ENCODE peak calls at places on chromosomes 2 and 18, in six cellular contexts. One of them, this sample, is unnamed.
A peak's percentile ranks its signal among the peaks of the same experiment; 100 is the strongest.

GRCh38 chr2:231556981-231557380 is 26.7 kb upstream of the NMUR1 start:
- DNase-seq in CD8-positive, alpha-beta T cell: no peak
- DNase-seq in epithelial cell of esophagus: no peak
- DNase-seq in astrocyte: no peak
- DNase-seq in HCT116: no peak
- DNase-seq in Panc1: no peak
- DNase-seq in this sample: no peak

GRCh38 chr2:132936791-132937190 is 266.8 kb upstream of the LYPD1 start:
- DNase-seq in HCT116: no peak
- DNase-seq in CD8-positive, alpha-beta T cell: no peak
- DNase-seq in epithelial cell of esophagus: no peak
- DNase-seq in astrocyte: no peak
- DNase-seq in Panc1: no peak
- DNase-seq in this sample: no peak

GRCh38 chr2:101432411-101433181 is 42.3 kb downstream of the RFX8 start:
- DNase-seq in HCT116: no peak
- DNase-seq in epithelial cell of esophagus: no peak
- DNase-seq in Panc1: no peak
- DNase-seq in astrocyte: peak; percentile 59
- DNase-seq in CD8-positive, alpha-beta T cell: no peak
- DNase-seq in this sample: peak; percentile 37

GRCh38 chr2:182587831-182588230 is 128.2 kb upstream of the DNAJC10 start:
- DNase-seq in HCT116: no peak
- DNase-seq in epithelial cell of esophagus: peak; percentile 36
- DNase-seq in astrocyte: peak; percentile 97
- DNase-seq in CD8-positive, alpha-beta T cell: no peak
- DNase-seq in Panc1: no peak
- DNase-seq in this sample: peak; percentile 84

GRCh38 chr2:191486584-191487320 is 191.2 kb upstream of the NABP1 start:
- DNase-seq in CD8-positive, alpha-beta T cell: no peak
- DNase-seq in HCT116: peak; percentile 84
- DNase-seq in Panc1: peak; percentile 39
- DNase-seq in epithelial cell of esophagus: peak; percentile 96
- DNase-seq in astrocyte: peak; percentile 100
- DNase-seq in this sample: peak; percentile 89

GRCh38 chr2:96907405-96908041 is 37.6 kb upstream of the SEMA4C start:
- DNase-seq in epithelial cell of esophagus: no peak
- DNase-seq in CD8-positive, alpha-beta T cell: no peak
- DNase-seq in astrocyte: peak; percentile 57
- DNase-seq in Panc1: no peak
- DNase-seq in HCT116: no peak
- DNase-seq in this sample: peak; percentile 28

GRCh38 chr18:67938691-67939090 is 422.2 kb upstream of the DSEL start:
- DNase-seq in epithelial cell of esophagus: no peak
- DNase-seq in CD8-positive, alpha-beta T cell: no peak
- DNase-seq in Panc1: no peak
- DNase-seq in HCT116: no peak
- DNase-seq in astrocyte: no peak
- DNase-seq in this sample: peak; percentile 7

GRCh38 chr2:222532315-222532714 is 108.0 kb downstream of the SGPP2 start:
- DNase-seq in astrocyte: no peak
- DNase-seq in epithelial cell of esophagus: peak; percentile 94
- DNase-seq in CD8-positive, alpha-beta T cell: no peak
- DNase-seq in Panc1: no peak
- DNase-seq in HCT116: no peak
- DNase-seq in this sample: no peak

GRCh38 chr18:2448565-2449151 is 122.6 kb downstream of the METTL4 start:
- DNase-seq in Panc1: no peak
- DNase-seq in astrocyte: no peak
- DNase-seq in CD8-positive, alpha-beta T cell: no peak
- DNase-seq in epithelial cell of esophagus: no peak
- DNase-seq in HCT116: no peak
- DNase-seq in this sample: peak; percentile 95

GRCh38 chr2:70360661-70361316 is 58.9 kb upstream of the FAM136A start:
- DNase-seq in astrocyte: no peak
- DNase-seq in Panc1: no peak
- DNase-seq in epithelial cell of esophagus: peak; percentile 54
- DNase-seq in HCT116: peak; percentile 58
- DNase-seq in CD8-positive, alpha-beta T cell: no peak
- DNase-seq in this sample: no peak

GRCh38 chr2:85756195-85756594 is 2.4 kb downstream of the ATOH8 start:
- DNase-seq in Panc1: no peak
- DNase-seq in astrocyte: no peak
- DNase-seq in CD8-positive, alpha-beta T cell: no peak
- DNase-seq in epithelial cell of esophagus: no peak
- DNase-seq in HCT116: no peak
- DNase-seq in this sample: no peak

GRCh38 chr2:214069254-214069653 is 341.6 kb upstream of the VWC2L start:
- DNase-seq in CD8-positive, alpha-beta T cell: no peak
- DNase-seq in Panc1: peak; percentile 87
- DNase-seq in HCT116: peak; percentile 83
- DNase-seq in astrocyte: peak; percentile 93
- DNase-seq in epithelial cell of esophagus: peak; percentile 91
- DNase-seq in this sample: peak; percentile 83

GRCh38 chr2:79887747-79888374 is 375.0 kb downstream of the CTNNA2 start:
- DNase-seq in astrocyte: peak; percentile 33
- DNase-seq in CD8-positive, alpha-beta T cell: no peak
- DNase-seq in HCT116: peak; percentile 31
- DNase-seq in Panc1: peak; percentile 39
- DNase-seq in epithelial cell of esophagus: peak; percentile 71
- DNase-seq in this sample: peak; percentile 75

GRCh38 chr2:233275223-233275622 is 23.8 kb downstream of the ATG16L1 start:
- DNase-seq in Panc1: no peak
- DNase-seq in astrocyte: no peak
- DNase-seq in HCT116: no peak
- DNase-seq in epithelial cell of esophagus: no peak
- DNase-seq in CD8-positive, alpha-beta T cell: no peak
- DNase-seq in this sample: no peak

GRCh38 chr18:53941601-53942335 is 282.7 kb downstream of the MBD2 start:
- DNase-seq in Panc1: no peak
- DNase-seq in CD8-positive, alpha-beta T cell: no peak
- DNase-seq in astrocyte: peak; percentile 14
- DNase-seq in HCT116: no peak
- DNase-seq in epithelial cell of esophagus: peak; percentile 57
- DNase-seq in this sample: peak; percentile 3

DNA sequence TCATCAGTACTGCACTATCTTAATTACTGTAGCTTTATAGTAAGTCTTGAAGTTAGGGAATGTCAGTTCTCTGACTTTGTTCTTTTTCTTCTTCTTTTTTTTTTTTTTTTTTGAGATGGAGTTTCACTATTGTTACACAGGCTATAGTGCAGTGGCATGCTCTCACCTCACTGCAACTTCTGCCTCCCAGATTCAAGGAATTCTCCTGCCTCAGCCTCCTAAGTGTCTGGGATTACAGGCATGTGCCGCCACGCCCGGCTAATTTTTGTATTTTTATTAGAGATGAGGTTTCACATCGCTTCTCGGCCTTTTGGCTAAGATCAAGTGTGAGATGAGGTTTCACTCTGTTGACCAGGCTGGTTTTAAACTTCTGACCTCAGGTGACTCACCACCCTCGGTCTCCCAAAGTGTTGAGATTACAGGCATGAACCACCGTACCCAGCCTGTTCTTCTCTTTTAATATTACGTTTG is 41.9 kb upstream of the TANC1 start:
- DNase-seq in astrocyte: peak; percentile 74
- DNase-seq in CD8-positive, alpha-beta T cell: no peak
- DNase-seq in Panc1: no peak
- DNase-seq in HCT116: peak; percentile 34
- DNase-seq in epithelial cell of esophagus: peak; percentile 75
- DNase-seq in this sample: peak; percentile 52
- H3K4me3 ChIP-seq in astrocyte: peak overlapping the region; percentile 9
- H3K4me3 ChIP-seq in CD8-positive, alpha-beta T cell: no peak overlapping the region
- H3K4me3 ChIP-seq in Panc1: peak overlapping the region; percentile 7
- H3K4me3 ChIP-seq in HCT116: peak overlapping the region; percentile 24
- H3K4me3 ChIP-seq in epithelial cell of esophagus: no peak overlapping the region
- H3K4me3 ChIP-seq in this sample: no peak overlapping the region

DNA sequence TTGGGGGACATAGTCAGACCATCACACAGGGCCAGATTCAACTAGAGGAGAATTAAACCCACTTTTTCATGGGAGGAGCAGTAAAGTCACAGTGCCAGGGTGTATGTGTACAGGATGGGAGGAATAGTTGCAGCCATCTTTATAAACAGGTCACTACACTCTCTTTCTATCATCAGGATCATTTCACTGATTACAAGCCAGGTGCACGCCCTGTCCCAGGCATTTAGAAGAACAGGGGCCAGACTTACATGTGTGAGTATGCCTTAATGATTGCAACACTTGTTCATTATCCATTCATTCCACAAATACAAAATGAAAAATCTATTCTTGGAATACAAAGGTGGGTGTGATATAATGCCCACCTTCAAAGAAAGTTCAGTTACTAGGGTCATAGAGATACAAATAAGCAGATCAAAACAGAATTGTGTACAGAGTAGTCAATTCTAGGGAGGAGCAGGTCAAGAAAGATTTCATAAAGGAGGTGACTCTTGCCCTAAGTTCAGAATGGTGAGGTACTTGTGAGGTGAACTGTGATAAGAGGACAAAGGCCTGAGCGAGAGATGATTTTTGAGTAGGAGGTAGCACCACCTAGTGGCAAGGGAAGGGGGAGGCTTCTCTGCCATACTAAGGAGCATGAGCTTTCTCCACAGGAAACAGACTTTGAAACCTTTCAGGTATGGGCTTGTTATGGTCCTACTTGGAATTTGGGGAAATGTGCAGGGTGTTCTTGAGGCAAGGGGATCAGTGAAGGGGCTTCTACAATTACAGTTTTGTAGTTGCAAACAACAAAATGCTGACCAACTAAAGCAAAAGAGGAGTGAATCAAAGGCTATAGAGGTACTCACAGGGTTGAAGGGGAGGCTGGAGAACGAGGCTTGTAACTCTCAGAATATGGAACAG is 156.3 kb downstream of the SUCLG1 start:
- DNase-seq in Panc1: peak; percentile 61
- DNase-seq in astrocyte: peak; percentile 11
- DNase-seq in CD8-positive, alpha-beta T cell: peak; percentile 15
- DNase-seq in HCT116: peak; percentile 47
- DNase-seq in epithelial cell of esophagus: peak; percentile 78
- DNase-seq in this sample: peak; percentile 57
- TF ChIP-seq CTCF in Panc1: peak; percentile 88
- TF ChIP-seq CTCF in astrocyte: peak; percentile 83
- TF ChIP-seq CTCF in CD8-positive, alpha-beta T cell: peak; percentile 66
- TF ChIP-seq CTCF in HCT116: peak; percentile 88
- TF ChIP-seq CTCF in epithelial cell of esophagus: peak; percentile 98
- TF ChIP-seq CTCF in this sample: peak; percentile 95

DNA sequence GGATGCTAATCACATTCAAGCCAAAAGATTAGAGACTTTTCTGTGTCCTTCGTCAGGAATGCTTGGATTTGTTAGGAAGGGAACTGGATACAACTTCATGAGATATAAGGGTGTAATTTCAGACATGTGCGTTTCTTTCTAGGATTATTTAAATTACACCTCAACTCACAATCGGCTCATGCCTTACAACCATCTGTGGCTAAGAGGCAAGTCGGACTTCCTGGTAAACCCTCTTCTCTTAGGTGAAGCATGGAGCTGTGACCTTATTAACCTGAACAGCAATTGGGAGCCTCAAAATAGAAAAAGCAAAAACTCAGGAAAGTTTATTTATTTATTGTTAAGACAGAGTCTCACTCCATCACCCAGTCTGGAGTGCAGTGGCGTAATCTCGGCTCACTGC is 61.8 kb downstream of the SEMA4F start:
- DNase-seq in HCT116: no peak
- DNase-seq in CD8-positive, alpha-beta T cell: no peak
- DNase-seq in epithelial cell of esophagus: no peak
- DNase-seq in astrocyte: no peak
- DNase-seq in Panc1: no peak
- DNase-seq in this sample: no peak
- H3K4me3 ChIP-seq in HCT116: peak overlapping the region; percentile 67
- H3K4me3 ChIP-seq in CD8-positive, alpha-beta T cell: peak overlapping the region; percentile 29
- H3K4me3 ChIP-seq in epithelial cell of esophagus: peak overlapping the region; percentile 54
- H3K4me3 ChIP-seq in astrocyte: peak overlapping the region; percentile 67
- H3K4me3 ChIP-seq in Panc1: peak overlapping the region; percentile 53
- H3K4me3 ChIP-seq in this sample: peak overlapping the region; percentile 56

GRCh38 chr2:130370490-130370889 is 14.6 kb downstream of the PTPN18 start:
- DNase-seq in astrocyte: no peak
- DNase-seq in Panc1: no peak
- DNase-seq in HCT116: no peak
- DNase-seq in CD8-positive, alpha-beta T cell: peak; percentile 20
- DNase-seq in epithelial cell of esophagus: no peak
- DNase-seq in this sample: no peak
- TF ChIP-seq CTCF in astrocyte: no peak
- TF ChIP-seq CTCF in Panc1: no peak
- TF ChIP-seq CTCF in HCT116: no peak
- TF ChIP-seq CTCF in CD8-positive, alpha-beta T cell: no peak
- TF ChIP-seq CTCF in epithelial cell of esophagus: no peak
- TF ChIP-seq CTCF in this sample: no peak

GRCh38 chr2:11533278-11534077 is at the start of gene GREB1:
- DNase-seq in CD8-positive, alpha-beta T cell: no peak
- DNase-seq in epithelial cell of esophagus: peak; percentile 75
- DNase-seq in Panc1: no peak
- DNase-seq in HCT116: no peak
- DNase-seq in astrocyte: no peak
- DNase-seq in this sample: peak; percentile 9
- H3K4me3 ChIP-seq in CD8-positive, alpha-beta T cell: no peak within 1 kb of the TSS
- H3K4me3 ChIP-seq in epithelial cell of esophagus: no peak within 1 kb of the TSS
- H3K4me3 ChIP-seq in Panc1: no peak within 1 kb of the TSS
- H3K4me3 ChIP-seq in HCT116: no peak within 1 kb of the TSS
- H3K4me3 ChIP-seq in astrocyte: no peak within 1 kb of the TSS
- H3K4me3 ChIP-seq in this sample: no peak within 1 kb of the TSS

GRCh38 chr2:219619235-219619634 is 8.2 kb upstream of the SLC4A3 start:
- DNase-seq in astrocyte: no peak
- DNase-seq in CD8-positive, alpha-beta T cell: no peak
- DNase-seq in Panc1: no peak
- DNase-seq in epithelial cell of esophagus: no peak
- DNase-seq in HCT116: no peak
- DNase-seq in this sample: no peak
- TF ChIP-seq CTCF in astrocyte: no peak
- TF ChIP-seq CTCF in CD8-positive, alpha-beta T cell: no peak
- TF ChIP-seq CTCF in Panc1: no peak
- TF ChIP-seq CTCF in epithelial cell of esophagus: no peak
- TF ChIP-seq CTCF in HCT116: no peak
- TF ChIP-seq CTCF in this sample: no peak

This sample was measured in fibroblast of pulmonary artery.